ENCODE peak calls at places on chromosome 16, in eight cellular contexts. One of them, this sample, is unnamed.

GRCh38 chr16:70687671-70688265 is 1.9 kb upstream of the MTSS2 start:
- DNase-seq in CD8-positive, alpha-beta T cell: no peak
- DNase-seq in NCI-H1694: no peak
- DNase-seq in EL: no peak
- DNase-seq in activated CD4-positive, alpha-beta T cell treated with anti-CD3 and anti-CD28 coated beads, Interleukin-2, amount 50 U/mL, for 4 hours: no peak
- DNase-seq in glutamatergic neuron: peak
- DNase-seq in activated T-cell treated with anti-CD3 and anti-CD28 coated beads, Interleukin-2, amount 50 U/mL, for 1 hour: no peak
- DNase-seq in iPS DF 6.9: no peak
- DNase-seq in this sample: no peak

GRCh38 chr16:9311303-9311954 is 220.0 kb downstream of the HAPSTR1 start:
- DNase-seq in NCI-H1694: no peak
- DNase-seq in glutamatergic neuron: peak
- DNase-seq in activated CD4-positive, alpha-beta T cell treated with anti-CD3 and anti-CD28 coated beads, Interleukin-2, amount 50 U/mL, for 4 hours: no peak
- DNase-seq in iPS DF 6.9: peak
- DNase-seq in activated T-cell treated with anti-CD3 and anti-CD28 coated beads, Interleukin-2, amount 50 U/mL, for 1 hour: no peak
- DNase-seq in CD8-positive, alpha-beta T cell: no peak
- DNase-seq in EL: no peak
- DNase-seq in this sample: peak

GRCh38 chr16:89335803-89336485 is 118.4 kb downstream of the ZNF778 start:
- DNase-seq in iPS DF 6.9: no peak
- DNase-seq in NCI-H1694: no peak
- DNase-seq in EL: no peak
- DNase-seq in CD8-positive, alpha-beta T cell: no peak
- DNase-seq in activated T-cell treated with anti-CD3 and anti-CD28 coated beads, Interleukin-2, amount 50 U/mL, for 1 hour: no peak
- DNase-seq in glutamatergic neuron: no peak
- DNase-seq in activated CD4-positive, alpha-beta T cell treated with anti-CD3 and anti-CD28 coated beads, Interleukin-2, amount 50 U/mL, for 4 hours: no peak
- DNase-seq in this sample: peak

GRCh38 chr16:77660311-77660710 is 62.0 kb upstream of the NUDT7 start:
- DNase-seq in NCI-H1694: peak
- DNase-seq in activated CD4-positive, alpha-beta T cell treated with anti-CD3 and anti-CD28 coated beads, Interleukin-2, amount 50 U/mL, for 4 hours: no peak
- DNase-seq in EL: peak
- DNase-seq in iPS DF 6.9: no peak
- DNase-seq in activated T-cell treated with anti-CD3 and anti-CD28 coated beads, Interleukin-2, amount 50 U/mL, for 1 hour: no peak
- DNase-seq in glutamatergic neuron: no peak
- DNase-seq in CD8-positive, alpha-beta T cell: no peak
- DNase-seq in this sample: peak

GRCh38 chr16:67946966-67947558 is 3.1 kb upstream of the LCAT start:
- DNase-seq in activated T-cell treated with anti-CD3 and anti-CD28 coated beads, Interleukin-2, amount 50 U/mL, for 1 hour: no peak
- DNase-seq in activated CD4-positive, alpha-beta T cell treated with anti-CD3 and anti-CD28 coated beads, Interleukin-2, amount 50 U/mL, for 4 hours: no peak
- DNase-seq in NCI-H1694: no peak
- DNase-seq in iPS DF 6.9: no peak
- DNase-seq in CD8-positive, alpha-beta T cell: no peak
- DNase-seq in EL: no peak
- DNase-seq in glutamatergic neuron: no peak
- DNase-seq in this sample: no peak

GRCh38 chr16:72394526-72394925 is 222.6 kb upstream of the PMFBP1 start:
- DNase-seq in iPS DF 6.9: no peak
- DNase-seq in glutamatergic neuron: no peak
- DNase-seq in EL: no peak
- DNase-seq in activated CD4-positive, alpha-beta T cell treated with anti-CD3 and anti-CD28 coated beads, Interleukin-2, amount 50 U/mL, for 4 hours: no peak
- DNase-seq in CD8-positive, alpha-beta T cell: no peak
- DNase-seq in NCI-H1694: no peak
- DNase-seq in activated T-cell treated with anti-CD3 and anti-CD28 coated beads, Interleukin-2, amount 50 U/mL, for 1 hour: no peak
- DNase-seq in this sample: no peak

GRCh38 chr16:17026600-17027242 is 444.0 kb downstream of the XYLT1 start:
- DNase-seq in iPS DF 6.9: no peak
- DNase-seq in activated T-cell treated with anti-CD3 and anti-CD28 coated beads, Interleukin-2, amount 50 U/mL, for 1 hour: no peak
- DNase-seq in NCI-H1694: no peak
- DNase-seq in activated CD4-positive, alpha-beta T cell treated with anti-CD3 and anti-CD28 coated beads, Interleukin-2, amount 50 U/mL, for 4 hours: no peak
- DNase-seq in glutamatergic neuron: no peak
- DNase-seq in CD8-positive, alpha-beta T cell: peak
- DNase-seq in EL: no peak
- DNase-seq in this sample: no peak

GRCh38 chr16:55506083-55506482 is 2.8 kb upstream of the LPCAT2 start:
- DNase-seq in NCI-H1694: no peak
- DNase-seq in iPS DF 6.9: no peak
- DNase-seq in CD8-positive, alpha-beta T cell: no peak
- DNase-seq in activated CD4-positive, alpha-beta T cell treated with anti-CD3 and anti-CD28 coated beads, Interleukin-2, amount 50 U/mL, for 4 hours: no peak
- DNase-seq in EL: no peak
- DNase-seq in activated T-cell treated with anti-CD3 and anti-CD28 coated beads, Interleukin-2, amount 50 U/mL, for 1 hour: no peak
- DNase-seq in glutamatergic neuron: no peak
- DNase-seq in this sample: no peak

GRCh38 chr16:55059146-55059545 is 128.5 kb downstream of the IRX5 start:
- DNase-seq in activated CD4-positive, alpha-beta T cell treated with anti-CD3 and anti-CD28 coated beads, Interleukin-2, amount 50 U/mL, for 4 hours: no peak
- DNase-seq in iPS DF 6.9: no peak
- DNase-seq in activated T-cell treated with anti-CD3 and anti-CD28 coated beads, Interleukin-2, amount 50 U/mL, for 1 hour: no peak
- DNase-seq in glutamatergic neuron: no peak
- DNase-seq in NCI-H1694: no peak
- DNase-seq in CD8-positive, alpha-beta T cell: no peak
- DNase-seq in EL: no peak
- DNase-seq in this sample: no peak

GRCh38 chr16:12646490-12647274 is 157.0 kb downstream of the CPPED1 start:
- DNase-seq in NCI-H1694: no peak
- DNase-seq in glutamatergic neuron: no peak
- DNase-seq in activated T-cell treated with anti-CD3 and anti-CD28 coated beads, Interleukin-2, amount 50 U/mL, for 1 hour: peak
- DNase-seq in activated CD4-positive, alpha-beta T cell treated with anti-CD3 and anti-CD28 coated beads, Interleukin-2, amount 50 U/mL, for 4 hours: peak
- DNase-seq in CD8-positive, alpha-beta T cell: no peak
- DNase-seq in iPS DF 6.9: no peak
- DNase-seq in EL: peak
- DNase-seq in this sample: peak

GRCh38 chr16:59048876-59049275 is 314.8 kb upstream of the GOT2 start:
- DNase-seq in NCI-H1694: no peak
- DNase-seq in activated CD4-positive, alpha-beta T cell treated with anti-CD3 and anti-CD28 coated beads, Interleukin-2, amount 50 U/mL, for 4 hours: no peak
- DNase-seq in CD8-positive, alpha-beta T cell: no peak
- DNase-seq in iPS DF 6.9: no peak
- DNase-seq in glutamatergic neuron: no peak
- DNase-seq in activated T-cell treated with anti-CD3 and anti-CD28 coated beads, Interleukin-2, amount 50 U/mL, for 1 hour: no peak
- DNase-seq in EL: peak
- DNase-seq in this sample: no peak

GRCh38 chr16:48081656-48082055 is 74.1 kb downstream of the ABCC12 start:
- DNase-seq in EL: peak
- DNase-seq in iPS DF 6.9: no peak
- DNase-seq in activated T-cell treated with anti-CD3 and anti-CD28 coated beads, Interleukin-2, amount 50 U/mL, for 1 hour: no peak
- DNase-seq in NCI-H1694: no peak
- DNase-seq in activated CD4-positive, alpha-beta T cell treated with anti-CD3 and anti-CD28 coated beads, Interleukin-2, amount 50 U/mL, for 4 hours: no peak
- DNase-seq in glutamatergic neuron: no peak
- DNase-seq in CD8-positive, alpha-beta T cell: no peak
- DNase-seq in this sample: no peak

GRCh38 chr16:66189951-66190350 is 176.5 kb upstream of the CDH5 start:
- DNase-seq in glutamatergic neuron: no peak
- DNase-seq in iPS DF 6.9: no peak
- DNase-seq in activated CD4-positive, alpha-beta T cell treated with anti-CD3 and anti-CD28 coated beads, Interleukin-2, amount 50 U/mL, for 4 hours: no peak
- DNase-seq in EL: peak
- DNase-seq in CD8-positive, alpha-beta T cell: no peak
- DNase-seq in NCI-H1694: no peak
- DNase-seq in activated T-cell treated with anti-CD3 and anti-CD28 coated beads, Interleukin-2, amount 50 U/mL, for 1 hour: no peak
- DNase-seq in this sample: peak

GRCh38 chr16:58366247-58367031 is 25.8 kb upstream of the GINS3 start:
- DNase-seq in iPS DF 6.9: no peak
- DNase-seq in glutamatergic neuron: no peak
- DNase-seq in NCI-H1694: peak
- DNase-seq in activated CD4-positive, alpha-beta T cell treated with anti-CD3 and anti-CD28 coated beads, Interleukin-2, amount 50 U/mL, for 4 hours: no peak
- DNase-seq in EL: peak
- DNase-seq in CD8-positive, alpha-beta T cell: no peak
- DNase-seq in activated T-cell treated with anti-CD3 and anti-CD28 coated beads, Interleukin-2, amount 50 U/mL, for 1 hour: no peak
- DNase-seq in this sample: no peak

GRCh38 chr16:2663553-2664521 is 18.5 kb upstream of the KCTD5 start:
- DNase-seq in iPS DF 6.9: no peak
- DNase-seq in EL: peak
- DNase-seq in CD8-positive, alpha-beta T cell: no peak
- DNase-seq in glutamatergic neuron: no peak
- DNase-seq in activated CD4-positive, alpha-beta T cell treated with anti-CD3 and anti-CD28 coated beads, Interleukin-2, amount 50 U/mL, for 4 hours: peak
- DNase-seq in activated T-cell treated with anti-CD3 and anti-CD28 coated beads, Interleukin-2, amount 50 U/mL, for 1 hour: no peak
- DNase-seq in NCI-H1694: no peak
- DNase-seq in this sample: no peak

GRCh38 chr16:19135896-19136438 is 22.2 kb downstream of the ITPRIPL2 start:
- DNase-seq in NCI-H1694: no peak
- DNase-seq in activated CD4-positive, alpha-beta T cell treated with anti-CD3 and anti-CD28 coated beads, Interleukin-2, amount 50 U/mL, for 4 hours: no peak
- DNase-seq in CD8-positive, alpha-beta T cell: no peak
- DNase-seq in iPS DF 6.9: no peak
- DNase-seq in activated T-cell treated with anti-CD3 and anti-CD28 coated beads, Interleukin-2, amount 50 U/mL, for 1 hour: no peak
- DNase-seq in EL: peak
- DNase-seq in glutamatergic neuron: no peak
- DNase-seq in this sample: no peak